ENCODE peak calls at places on chromosome 9, in five cellular contexts. O is thyroid gland, J is prostate gland, A is heart right ventricle, V is tibial artery. U is an unnamed sample. For H3K27me3, the result is how much of the 10 kb centered on the place peaks cover.

GRCh38 chr9:34403554-34404380 is 27.1 kb upstream of the MYORG start:
- DNase-seq in O (peak), J (peak), A (peak), V (peak), U (peak)

GRCh38 chr9:33718987-33719386 is 76.4 kb upstream of the PRSS3 start:
- DNase-seq in O (no peak), J (no peak), A (peak), V (peak), U (no peak)

GRCh38 chr9:69066955-69067354 is 31.4 kb downstream of the FXN start:
- DNase-seq in O (no peak), J (no peak), A (no peak), V (no peak), U (no peak)

GRCh38 chr9:38342096-38342495 is 50.4 kb upstream of the ALDH1B1 start:
- DNase-seq in O (no peak), J (no peak), A (no peak), V (no peak), U (no peak)

GRCh38 chr9:95368377-95369160 is 51.1 kb upstream of the FANCC start:
- DNase-seq in O (no peak), J (no peak), A (no peak), V (no peak), U (no peak)

GRCh38 chr9:75788006-75788634 is 102.4 kb upstream of the PCSK5 start:
- DNase-seq in O (no peak), J (no peak), A (peak), V (peak), U (no peak)

GRCh38 chr9:121463026-121463827 is 36.4 kb downstream of the GGTA1 start:
- DNase-seq in O (peak), J (no peak), A (peak), V (peak), U (peak)

GRCh38 chr9:959914-960313 is 16.5 kb upstream of the DMRT3 start:
- DNase-seq in O (peak), J (no peak), A (no peak), V (no peak), U (no peak)

GRCh38 chr9:137300607-137301085 is 1.4 kb downstream of the NRARP start:
- DNase-seq in O (peak), J (peak), A (peak), V (no peak), U (peak)
- H3K27ac ChIP-seq in O (peak), J (peak), A (peak), V (no peak), U (peak)

DNA sequence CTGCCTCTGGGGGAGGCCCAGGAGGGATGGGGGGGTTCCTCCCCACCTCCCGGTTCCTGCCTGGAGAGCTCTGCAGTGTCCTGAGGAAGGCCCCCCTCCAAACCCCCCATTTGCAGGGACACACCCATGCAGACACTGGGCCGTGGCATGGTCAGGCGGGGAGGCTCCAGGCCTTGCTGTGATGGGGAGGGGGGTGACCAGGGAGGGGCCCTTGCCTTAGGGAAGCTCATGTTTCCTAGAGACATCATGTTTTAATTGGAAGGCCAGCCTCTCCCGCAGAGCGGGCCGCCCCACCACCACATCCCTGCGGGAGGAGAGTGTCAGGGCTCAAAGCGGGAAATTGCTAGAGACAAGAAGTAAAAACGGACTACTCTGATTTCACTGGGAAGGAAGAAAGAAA is 12.0 kb downstream of the PRRX2 start:
- DNase-seq in O (no peak), J (no peak), A (no peak), V (no peak), U (no peak)
- H3K4me3 ChIP-seq in O (no peak), J (no peak), A (no peak), V (no peak), U (no peak)

DNA sequence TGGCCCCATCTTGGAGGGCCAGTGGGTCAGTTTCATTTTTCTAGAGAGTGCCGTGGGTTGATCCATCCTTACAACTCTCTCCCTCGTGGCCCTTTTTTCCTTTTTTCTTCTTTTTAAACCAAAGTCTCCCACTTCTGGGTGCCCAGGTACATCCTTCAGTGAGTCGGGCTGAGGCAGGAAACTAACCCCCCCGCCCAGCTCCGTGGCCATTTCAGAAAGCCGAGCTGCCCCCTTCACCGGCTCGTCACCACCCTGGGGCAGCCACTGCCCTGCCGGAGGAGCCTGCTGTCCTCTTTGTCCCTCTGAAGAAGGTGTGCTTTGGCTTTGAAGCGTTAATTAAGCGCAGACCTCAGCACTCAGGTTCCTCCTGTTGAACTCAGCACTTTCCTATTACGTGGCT is 5.2 kb downstream of the CFAP77 start:
- DNase-seq in O (no peak), J (no peak), A (no peak), V (no peak), U (no peak)
- H3K27me3 ChIP-seq in O (under half), J (under half), A (under half), V (half or more), U (under half)

GRCh38 chr9:27338527-27338903 is 41.6 kb upstream of the EQTN start:
- DNase-seq in O (no peak), J (no peak), A (no peak), V (no peak), U (no peak)

GRCh38 chr9:27337833-27338526 is 41.0 kb upstream of the EQTN start:
- DNase-seq in O (no peak), J (no peak), A (no peak), V (peak), U (no peak)

GRCh38 chr9:27339661-27340295 is 42.8 kb upstream of the EQTN start:
- DNase-seq in O (no peak), J (no peak), A (no peak), V (peak), U (no peak)

GRCh38 chr9:27341545-27342294 is 44.8 kb upstream of the EQTN start:
- DNase-seq in O (no peak), J (no peak), A (no peak), V (no peak), U (no peak)

DNA sequence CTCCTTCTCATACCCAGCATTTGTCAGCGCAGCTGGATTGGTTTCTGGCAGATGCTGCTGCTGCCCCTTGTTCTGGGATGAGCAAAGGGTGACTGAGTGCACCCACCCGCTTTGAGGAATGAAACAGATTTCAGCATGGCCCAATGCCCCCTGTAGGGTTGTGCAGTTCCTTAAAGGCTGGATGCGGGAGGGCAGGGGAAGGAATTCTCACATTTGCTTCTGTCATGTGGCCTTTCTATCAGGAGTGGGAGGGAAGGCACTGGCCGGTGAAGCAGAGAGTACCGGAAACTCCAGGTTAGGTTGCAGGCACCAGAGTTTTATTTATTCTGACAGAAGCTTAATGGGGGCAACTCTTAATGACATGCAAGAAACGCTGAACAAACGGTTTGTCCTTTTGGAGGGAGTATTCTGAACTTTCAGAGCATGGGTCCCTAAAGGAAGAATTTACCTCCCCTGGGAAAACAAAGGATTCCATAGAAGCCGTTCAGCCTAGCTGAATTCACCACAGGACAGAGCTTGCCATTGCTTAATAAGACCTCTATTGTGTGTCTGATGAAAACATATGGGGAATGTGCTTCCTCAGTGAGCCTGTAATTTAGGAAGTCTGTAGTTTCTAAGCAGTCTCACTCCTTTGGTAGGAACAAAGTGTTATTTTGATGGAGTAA is 44.1 kb upstream of the EQTN start:
- DNase-seq in O (no peak), J (no peak), A (no peak), V (no peak), U (peak)
- H3K27ac ChIP-seq in O (peak), J (no peak), A (no peak), V (peak), U (no peak)

DNA sequence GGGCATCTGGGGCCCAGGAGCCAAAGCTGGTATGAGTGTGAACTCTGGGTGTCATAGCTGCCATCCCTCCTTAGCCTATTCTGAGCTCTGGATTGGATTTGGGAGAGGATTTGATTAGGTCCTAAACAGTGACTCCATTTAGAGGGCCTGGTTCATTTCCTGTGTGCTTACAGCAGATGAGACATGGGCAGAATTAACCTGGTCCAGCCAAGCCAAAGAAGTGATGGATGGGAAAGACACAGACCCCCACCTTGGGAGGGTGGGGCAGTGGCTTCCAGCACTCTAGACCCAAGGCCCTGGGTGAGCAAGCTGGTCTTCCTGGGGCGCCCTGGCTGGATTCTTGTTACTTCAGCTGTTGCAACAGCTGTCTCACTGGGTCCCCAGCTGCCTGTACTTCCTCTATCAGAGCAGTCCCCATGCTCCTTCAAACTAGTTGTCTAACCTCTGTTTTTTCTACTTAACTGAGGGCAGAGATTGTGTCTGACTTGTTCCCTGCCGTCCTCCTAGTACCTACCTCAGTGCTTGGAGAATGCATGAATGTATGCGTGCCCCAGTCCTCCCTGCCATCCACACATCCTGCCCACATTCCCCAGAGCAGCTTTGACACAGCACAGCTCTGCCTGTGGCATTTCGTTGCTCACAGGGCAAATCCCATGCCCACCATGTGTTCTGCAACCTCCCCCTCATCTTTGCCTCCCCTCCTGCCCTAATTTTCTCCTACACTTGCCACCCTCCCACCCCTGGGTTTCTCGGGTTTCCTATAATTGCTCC is 115.9 kb downstream of the RGS3 start:
- DNase-seq in O (no peak), J (no peak), A (no peak), V (peak), U (no peak)
- H3K4me3 ChIP-seq in O (no peak), J (no peak), A (no peak), V (no peak), U (no peak)

U was measured in cardiac muscle cell.